ENCODE peak calls at places on chromosomes 3 and 15, in four cellular contexts. One of them, this sample, is unnamed.

GRCh38 chr3:4629095-4630007 is 136.2 kb downstream of the ITPR1 start:
- DNase-seq in H9: no peak
- DNase-seq in midbrain: no peak
- DNase-seq in PC-9: no peak
- DNase-seq in this sample: no peak

GRCh38 chr3:72818092-72818721 is 30.0 kb downstream of the SHQ1 start:
- DNase-seq in H9: no peak
- DNase-seq in midbrain: peak; percentile 56
- DNase-seq in PC-9: no peak
- DNase-seq in this sample: peak; percentile 67

GRCh38 chr3:129683201-129683600 is 76.7 kb upstream of the PLXND1 start:
- DNase-seq in H9: no peak
- DNase-seq in midbrain: no peak
- DNase-seq in PC-9: no peak
- DNase-seq in this sample: no peak

GRCh38 chr15:40110866-40111550 is 2.3 kb upstream of the BMF start:
- DNase-seq in H9: no peak
- DNase-seq in midbrain: no peak
- DNase-seq in PC-9: no peak
- DNase-seq in this sample: no peak

GRCh38 chr15:99010743-99011142 is 3.2 kb upstream of the PGPEP1L start:
- DNase-seq in H9: no peak
- DNase-seq in midbrain: no peak
- DNase-seq in PC-9: no peak
- DNase-seq in this sample: no peak

GRCh38 chr3:22360197-22360596 is 609.2 kb upstream of the ZNF385D start:
- DNase-seq in H9: no peak
- DNase-seq in midbrain: no peak
- DNase-seq in PC-9: no peak
- DNase-seq in this sample: no peak

GRCh38 chr3:185789891-185790830 is 34.7 kb downstream of the IGF2BP2 start:
- DNase-seq in H9: no peak
- DNase-seq in midbrain: no peak
- DNase-seq in PC-9: peak; percentile 76
- DNase-seq in this sample: no peak

GRCh38 chr15:67187351-67187854 is 67.1 kb downstream of the AAGAB start:
- DNase-seq in H9: no peak
- DNase-seq in midbrain: no peak
- DNase-seq in PC-9: no peak
- DNase-seq in this sample: no peak

GRCh38 chr3:66372681-66373350 is 128.0 kb downstream of the LRIG1 start:
- DNase-seq in H9: peak; percentile 84
- DNase-seq in midbrain: no peak
- DNase-seq in PC-9: no peak
- DNase-seq in this sample: peak; percentile 73

GRCh38 chr3:171614318-171614967 is 154.2 kb upstream of the TNIK start:
- DNase-seq in H9: peak; percentile 73
- DNase-seq in midbrain: peak; percentile 37
- DNase-seq in PC-9: no peak
- DNase-seq in this sample: peak; percentile 52

GRCh38 chr3:58349792-58350626 is 17.3 kb downstream of the PXK start:
- DNase-seq in H9: no peak
- DNase-seq in midbrain: no peak
- DNase-seq in PC-9: no peak
- DNase-seq in this sample: no peak

GRCh38 chr3:4320453-4320852 is 17.3 kb downstream of the SETMAR start:
- DNase-seq in H9: no peak
- DNase-seq in midbrain: no peak
- DNase-seq in PC-9: no peak
- DNase-seq in this sample: no peak

GRCh38 chr3:188309437-188310269 is 155.7 kb downstream of the LPP start:
- DNase-seq in H9: no peak
- DNase-seq in midbrain: no peak
- DNase-seq in PC-9: no peak
- DNase-seq in this sample: no peak

GRCh38 chr3:10017636-10018292 is 8.5 kb upstream of the FANCD2 start:
- DNase-seq in H9: no peak
- DNase-seq in midbrain: no peak
- DNase-seq in PC-9: peak; percentile 58
- DNase-seq in this sample: no peak

GRCh38 chr3:14660942-14661341 is 9.4 kb downstream of the CCDC174 start:
- DNase-seq in H9: no peak
- DNase-seq in midbrain: no peak
- DNase-seq in PC-9: no peak
- DNase-seq in this sample: no peak

GRCh38 chr3:29281265-29282228 is 676 bp downstream of the RBMS3 start:
- DNase-seq in H9: peak; percentile 29
- DNase-seq in midbrain: peak; percentile 6
- DNase-seq in PC-9: no peak
- DNase-seq in this sample: peak; percentile 20

GRCh38 chr15:52337198-52337853 is 41.7 kb upstream of the MYO5C start:
- DNase-seq in H9: no peak
- DNase-seq in midbrain: no peak
- DNase-seq in PC-9: peak; percentile 55
- DNase-seq in this sample: peak; percentile 39

GRCh38 chr15:49987896-49988295 is 131.1 kb downstream of the ATP8B4 start:
- DNase-seq in H9: no peak
- DNase-seq in midbrain: no peak
- DNase-seq in PC-9: no peak
- DNase-seq in this sample: no peak

GRCh38 chr3:38604246-38604645 is 45.2 kb downstream of the SCN5A start:
- DNase-seq in H9: no peak
- DNase-seq in midbrain: no peak
- DNase-seq in PC-9: no peak
- DNase-seq in this sample: no peak

GRCh38 chr15:85424154-85424553 is 43.8 kb downstream of the AKAP13 start:
- DNase-seq in H9: no peak
- DNase-seq in midbrain: no peak
- DNase-seq in PC-9: no peak
- DNase-seq in this sample: no peak

GRCh38 chr3:111831840-111832239 is 27.2 kb upstream of the PHLDB2 start:
- DNase-seq in H9: no peak
- DNase-seq in midbrain: no peak
- DNase-seq in PC-9: no peak
- DNase-seq in this sample: no peak

This sample was measured in pons.